ENCODE peak calls at places on chromosome 16, in seven cellular contexts. G is GM10248, I is progenitor cell of endocrine pancreas, L is epithelial cell of proximal tubule, J is AG10803, O is choroid plexus epithelial cell, Q is fibroblast of lung. Z is an unnamed sample.

GRCh38 chr16:20520103-20520502 is 56.1 kb downstream of the ACSM2B start:
- DNase-seq in I (no peak), O (no peak), J (no peak), Q (no peak), G (no peak), L (no peak), Z (no peak)

GRCh38 chr16:46690281-46691178 is 1.1 kb downstream of the ORC6 start:
- DNase-seq in J (peak), L (no peak), Q (peak), O (peak), I (no peak), G (no peak), Z (peak)

GRCh38 chr16:49643429-49644142 is 212.3 kb downstream of the ZNF423 start:
- DNase-seq in Q (peak), L (no peak), J (peak), I (no peak), G (no peak), O (peak), Z (no peak)

GRCh38 chr16:27665881-27666280 is 115.9 kb downstream of the KATNIP start:
- DNase-seq in Q (peak), G (no peak), I (no peak), J (peak), O (no peak), L (no peak), Z (no peak)

GRCh38 chr16:66481081-66481942 is 54.2 kb downstream of the BEAN1 start:
- DNase-seq in I (no peak), G (no peak), J (no peak), Q (no peak), L (no peak), O (no peak), Z (no peak)

GRCh38 chr16:49914697-49915096 is 58.8 kb upstream of the ZNF423 start:
- DNase-seq in J (no peak), O (no peak), I (no peak), L (no peak), Q (no peak), G (no peak), Z (no peak)

GRCh38 chr16:7246578-7246977 is 86.1 kb upstream of the RBFOX1 start:
- DNase-seq in G (no peak), O (no peak), Q (no peak), L (no peak), I (peak), J (no peak), Z (no peak)

GRCh38 chr16:9105189-9105588 is 13.7 kb downstream of the HAPSTR1 start:
- DNase-seq in L (no peak), Q (peak), J (peak), O (no peak), G (no peak), I (no peak), Z (no peak)

GRCh38 chr16:50887500-50887899 is 145.6 kb downstream of the CYLD start:
- DNase-seq in G (no peak), O (no peak), L (no peak), I (no peak), Q (no peak), J (no peak), Z (no peak)

GRCh38 chr16:82361885-82362284 is 191.9 kb upstream of the MPHOSPH6 start:
- DNase-seq in L (no peak), J (no peak), Q (no peak), G (no peak), I (no peak), O (no peak), Z (no peak)

GRCh38 chr16:74896389-74897370 is 88.2 kb downstream of the WDR59 start:
- DNase-seq in L (peak), O (peak), I (no peak), J (peak), G (no peak), Q (peak), Z (peak)

GRCh38 chr16:1968146-1968953 is 1.7 kb downstream of the RNF151 start:
- DNase-seq in L (no peak), Q (no peak), G (no peak), O (no peak), I (no peak), J (no peak), Z (no peak)

GRCh38 chr16:31333686-31334649 is 21.0 kb upstream of the ITGAX start:
- DNase-seq in I (no peak), G (peak), Q (no peak), L (no peak), O (peak), J (peak), Z (peak)
- TF ChIP-seq CTCF in I (peak), G (peak), Q (peak), L (peak), O (peak), J (peak), Z (peak)

DNA sequence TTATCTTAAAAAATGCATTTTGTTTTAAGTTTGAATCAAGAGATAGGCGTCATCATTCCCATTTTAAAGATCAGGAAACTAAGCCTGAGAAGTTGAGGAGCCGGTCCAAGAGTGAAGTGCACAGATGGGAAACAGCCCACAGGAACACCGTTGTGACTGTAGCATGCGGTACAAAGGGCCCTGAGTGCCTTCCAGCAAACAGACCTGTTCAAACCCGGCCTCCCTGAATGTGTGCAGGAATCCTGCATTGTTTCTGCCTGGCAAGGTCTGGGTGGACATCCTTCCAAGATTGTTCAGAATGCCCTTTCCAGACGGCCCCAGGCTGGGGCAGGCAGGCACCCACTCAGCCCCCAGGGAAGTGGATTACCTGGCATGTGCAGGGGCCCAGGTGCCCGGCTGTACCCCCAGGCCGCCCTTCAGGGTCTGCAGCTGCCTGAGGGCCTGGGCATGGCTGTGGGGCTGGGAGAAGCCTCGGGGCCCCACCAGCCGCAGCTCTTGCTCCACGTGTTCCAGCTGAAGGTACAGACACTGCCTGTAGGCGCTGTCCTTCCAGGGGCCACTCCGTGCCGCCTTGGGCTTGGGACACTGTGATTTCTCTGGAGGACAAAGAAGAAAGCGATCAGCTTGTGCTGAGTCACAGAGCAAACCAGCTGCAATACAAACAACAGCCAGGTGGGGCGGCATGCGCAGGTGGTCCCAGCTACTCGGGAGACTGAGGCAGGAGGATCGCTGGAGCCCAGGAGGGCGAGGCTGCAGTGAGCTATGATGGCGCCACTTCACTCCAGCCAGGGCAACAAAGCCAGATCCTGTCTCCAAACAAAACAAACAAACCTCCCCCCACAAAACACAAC is 45.0 kb upstream of the GCSH start:
- DNase-seq in L (no peak), G (no peak), J (no peak), O (peak), Q (no peak), I (no peak), Z (peak)
- TF ChIP-seq CTCF in L (peak), G (no peak), J (peak), O (peak), Q (peak), I (peak), Z (peak)

DNA sequence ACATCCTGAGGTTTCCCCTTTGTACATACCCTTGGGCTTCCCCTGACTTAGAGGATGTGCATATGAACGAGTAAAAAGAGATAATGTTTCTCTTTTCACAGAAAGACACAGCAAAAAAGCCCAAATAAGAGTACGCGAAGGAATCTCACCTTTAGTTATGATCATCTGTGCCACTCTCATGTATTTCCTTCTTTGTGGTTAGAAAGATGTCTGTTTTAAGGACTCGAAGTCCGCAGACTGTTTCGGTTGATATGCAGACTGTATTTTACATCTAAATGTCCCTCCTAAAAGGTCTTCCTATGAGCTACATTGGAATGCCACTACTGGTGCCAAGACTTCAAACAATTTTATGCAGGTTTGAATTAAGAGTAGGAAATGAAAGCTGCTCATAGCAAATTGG is 102.3 kb upstream of the GOT2 start:
- DNase-seq in O (no peak), L (no peak), Q (no peak), J (no peak), G (no peak), I (no peak), Z (no peak)
- TF ChIP-seq CTCF in O (no peak), L (no peak), Q (no peak), J (no peak), G (no peak), I (no peak), Z (no peak)

GRCh38 chr16:4316103-4316731 is 350 bp downstream of the GLIS2 start:
- DNase-seq in L (no peak), O (no peak), I (no peak), J (no peak), Q (no peak), G (no peak), Z (no peak)

GRCh38 chr16:4315185-4316102 is at the start of gene GLIS2:
- DNase-seq in J (peak), O (peak), L (no peak), G (peak), I (peak), Q (peak), Z (peak)

GRCh38 chr16:4317471-4318170 is 1.8 kb downstream of the GLIS2 start:
- DNase-seq in O (no peak), I (no peak), Q (peak), G (no peak), J (no peak), L (no peak), Z (no peak)

GRCh38 chr16:4318171-4318910 is 2.5 kb downstream of the GLIS2 start:
- DNase-seq in Q (peak), O (no peak), L (no peak), J (no peak), G (no peak), I (no peak), Z (no peak)

GRCh38 chr16:4316732-4317461 is 1.0 kb downstream of the GLIS2 start:
- DNase-seq in J (no peak), O (no peak), L (no peak), Q (no peak), G (no peak), I (no peak), Z (no peak)
- TF ChIP-seq CTCF in J (no peak), O (no peak), L (peak), Q (no peak), G (no peak), I (no peak), Z (no peak)

GRCh38 chr16:87388818-87389134 is 3.4 kb upstream of the MAP1LC3B start:
- DNase-seq in I (no peak), O (no peak), Q (no peak), L (no peak), J (no peak), G (no peak), Z (no peak)
- TF ChIP-seq CTCF in I (no peak), O (no peak), Q (no peak), L (no peak), J (no peak), G (no peak), Z (no peak)

GRCh38 chr16:47873434-47873833 is 282.4 kb downstream of the ABCC12 start:
- DNase-seq in Q (no peak), J (no peak), I (no peak), G (no peak), O (no peak), L (no peak), Z (no peak)
- TF ChIP-seq CTCF in Q (peak), J (peak), I (no peak), G (peak), O (peak), L (peak), Z (no peak)

Z was measured in epithelial cell of esophagus.